ENCODE peak calls at places on chromosomes 4 and X, in nine cellular contexts. E, Z, B, D, O, V, K, C and I are unnamed samples.

GRCh38 chr4:338759-339097 is 1.1 kb downstream of the ZNF141 start:
- DNase-seq in E (no peak), Z (no peak), B (peak), D (no peak), O (no peak), V (no peak), K (no peak), C (no peak), I (no peak)

GRCh38 chr4:153564630-153565525 is 98.7 kb downstream of the TMEM131L start:
- DNase-seq in E (peak), Z (no peak), B (peak), D (no peak), O (peak), V (no peak), K (peak), C (peak), I (no peak)

GRCh38 chr4:123449362-123449761 is 52.8 kb downstream of the SPRY1 start:
- DNase-seq in E (no peak), Z (no peak), B (no peak), D (no peak), O (no peak), V (no peak), K (no peak), C (no peak), I (no peak)

GRCh38 chrX:11193035-11193469 is 81.9 kb downstream of the HCCS start:
- DNase-seq in E (peak), Z (no peak), B (no peak), D (no peak), O (no peak), V (no peak), K (no peak), C (no peak), I (no peak)

GRCh38 chr4:140038031-140038533 is 115.9 kb downstream of the MAML3 start:
- DNase-seq in E (peak), Z (no peak), B (peak), D (no peak), O (peak), V (no peak), K (peak), C (no peak), I (no peak)

GRCh38 chr4:3649491-3649890 is 116.7 kb upstream of the ADRA2C start:
- DNase-seq in E (no peak), Z (no peak), B (no peak), D (no peak), O (no peak), V (no peak), K (no peak), C (no peak), I (no peak)

GRCh38 chr4:1821679-1822567 is 28.8 kb downstream of the FGFR3 start:
- DNase-seq in E (no peak), Z (no peak), B (no peak), D (no peak), O (no peak), V (no peak), K (no peak), C (no peak), I (no peak)

GRCh38 chrX:129737921-129738320 is 858 bp upstream of the XPNPEP2 start:
- DNase-seq in E (peak), Z (no peak), B (no peak), D (no peak), O (peak), V (no peak), K (no peak), C (no peak), I (no peak)

GRCh38 chrX:39669668-39670067 is 428.1 kb downstream of the BCOR start:
- DNase-seq in E (no peak), Z (no peak), B (no peak), D (no peak), O (no peak), V (no peak), K (no peak), C (no peak), I (no peak)

GRCh38 chrX:103817502-103817901 is 14.6 kb downstream of the RAB9B start:
- DNase-seq in E (no peak), Z (no peak), B (no peak), D (peak), O (peak), V (no peak), K (peak), C (peak), I (no peak)

GRCh38 chrX:24426340-24426913 is 38.7 kb upstream of the PDK3 start:
- DNase-seq in E (no peak), Z (no peak), B (no peak), D (no peak), O (no peak), V (no peak), K (peak), C (no peak), I (no peak)

GRCh38 chr4:39565925-39566630 is 38.8 kb upstream of the UGDH start:
- DNase-seq in E (peak), Z (no peak), B (no peak), D (no peak), O (peak), V (no peak), K (peak), C (peak), I (no peak)

GRCh38 chr4:89164400-89164799 is 53.1 kb downstream of the TIGD2 start:
- DNase-seq in E (no peak), Z (no peak), B (no peak), D (no peak), O (no peak), V (no peak), K (peak), C (no peak), I (no peak)

GRCh38 chrX:9341305-9342201 is 123.3 kb upstream of the TBL1X start:
- DNase-seq in E (peak), Z (no peak), B (peak), D (peak), O (peak), V (no peak), K (peak), C (peak), I (no peak)

GRCh38 chr4:16120720-16121119 is 36.9 kb upstream of the PROM1 start:
- DNase-seq in E (no peak), Z (no peak), B (no peak), D (no peak), O (no peak), V (no peak), K (no peak), C (no peak), I (no peak)

GRCh38 chrX:87516716-87517115 is 886 bp upstream of the KLHL4 start:
- DNase-seq in E (no peak), Z (no peak), B (no peak), D (no peak), O (no peak), V (no peak), K (peak), C (no peak), I (no peak)

GRCh38 chr4:186144180-186144579 is 39.7 kb downstream of the FAM149A start:
- DNase-seq in E (peak), Z (no peak), B (peak), D (peak), O (no peak), V (no peak), K (peak), C (peak), I (no peak)

GRCh38 chr4:4564522-4564921 is 22.7 kb upstream of the STX18 start:
- DNase-seq in E (peak), Z (no peak), B (no peak), D (no peak), O (no peak), V (no peak), K (no peak), C (no peak), I (no peak)

GRCh38 chr4:118280501-118281218 is 72.1 kb downstream of the PRSS12 start:
- DNase-seq in E (peak), Z (no peak), B (peak), D (peak), O (peak), V (no peak), K (peak), C (peak), I (no peak)

GRCh38 chr4:84565951-84566350 is 17.0 kb upstream of the CDS1 start:
- DNase-seq in E (no peak), Z (no peak), B (no peak), D (no peak), O (no peak), V (no peak), K (no peak), C (no peak), I (no peak)

GRCh38 chrX:153861733-153862300 is 24.2 kb downstream of the L1CAM start:
- DNase-seq in E (no peak), Z (no peak), B (no peak), D (no peak), O (no peak), V (no peak), K (no peak), C (no peak), I (no peak)

GRCh38 chr4:121177238-121178137 is 13.4 kb upstream of the TNIP3 start:
- DNase-seq in E (no peak), Z (no peak), B (no peak), D (no peak), O (no peak), V (no peak), K (no peak), C (no peak), I (no peak)

GRCh38 chr4:8391972-8392371 is 48.6 kb downstream of the ACOX3 start:
- DNase-seq in E (peak), Z (no peak), B (peak), D (no peak), O (peak), V (no peak), K (no peak), C (no peak), I (no peak)

GRCh38 chr4:164571593-164572385 is 182.1 kb upstream of the SMIM31 start:
- DNase-seq in E (no peak), Z (no peak), B (no peak), D (no peak), O (no peak), V (no peak), K (no peak), C (no peak), I (no peak)

GRCh38 chrX:41447897-41448296 is 754 bp downstream of the NYX start:
- DNase-seq in E (no peak), Z (no peak), B (no peak), D (no peak), O (no peak), V (no peak), K (no peak), C (no peak), I (no peak)

GRCh38 chr4:30073001-30073710 is 647.0 kb upstream of the PCDH7 start:
- DNase-seq in E (no peak), Z (no peak), B (no peak), D (no peak), O (no peak), V (no peak), K (no peak), C (no peak), I (no peak)

GRCh38 chr4:166459616-166460015 is 586.6 kb downstream of the TLL1 start:
- DNase-seq in E (no peak), Z (no peak), B (no peak), D (no peak), O (no peak), V (no peak), K (no peak), C (no peak), I (no peak)

GRCh38 chr4:25051534-25051933 is 20.8 kb upstream of the LGI2 start:
- DNase-seq in E (no peak), Z (no peak), B (no peak), D (no peak), O (no peak), V (no peak), K (no peak), C (no peak), I (no peak)

GRCh38 chr4:37008199-37008598 is 236.3 kb upstream of the NWD2 start:
- DNase-seq in E (no peak), Z (no peak), B (peak), D (no peak), O (no peak), V (no peak), K (peak), C (peak), I (no peak)

GRCh38 chrX:129726307-129727111 is 12.3 kb upstream of the XPNPEP2 start:
- DNase-seq in E (peak), Z (peak), B (peak), D (peak), O (peak), V (no peak), K (peak), C (peak), I (no peak)

GRCh38 chrX:69948398-69948797 is 101.3 kb downstream of the AWAT2 start:
- DNase-seq in E (no peak), Z (no peak), B (no peak), D (no peak), O (no peak), V (no peak), K (no peak), C (no peak), I (no peak)

GRCh38 chrX:101385795-101386541 is at the start of gene BTK:
- DNase-seq in E (no peak), Z (no peak), B (no peak), D (no peak), O (no peak), V (no peak), K (no peak), C (no peak), I (no peak)

GRCh38 chrX:155857561-155857960 is 23.6 kb upstream of the VAMP7 start:
- DNase-seq in E (no peak), Z (no peak), B (no peak), D (no peak), O (no peak), V (no peak), K (peak), C (no peak), I (no peak)

GRCh38 chr4:185573651-185574199 is 38.4 kb upstream of the PDLIM3 start:
- DNase-seq in E (peak), Z (no peak), B (peak), D (peak), O (peak), V (no peak), K (peak), C (peak), I (no peak)

GRCh38 chr4:139015948-139016451 is 419 bp downstream of the NOCT start:
- DNase-seq in E (peak), Z (no peak), B (peak), D (no peak), O (peak), V (no peak), K (peak), C (peak), I (no peak)

GRCh38 chr4:59945277-59945676 is 1254.8 kb upstream of the ADGRL3 start:
- DNase-seq in E (no peak), Z (no peak), B (no peak), D (no peak), O (no peak), V (no peak), K (no peak), C (no peak), I (no peak)

GRCh38 chrX:131747173-131747572 is 203.3 kb downstream of the OR13H1 start:
- DNase-seq in E (no peak), Z (no peak), B (peak), D (no peak), O (no peak), V (no peak), K (peak), C (no peak), I (no peak)

GRCh38 chrX:131741103-131741581 is 197.3 kb downstream of the OR13H1 start:
- DNase-seq in E (no peak), Z (no peak), B (peak), D (no peak), O (no peak), V (no peak), K (peak), C (no peak), I (no peak)

GRCh38 chrX:131745942-131746489 is 202.1 kb downstream of the OR13H1 start:
- DNase-seq in E (no peak), Z (no peak), B (no peak), D (no peak), O (no peak), V (no peak), K (no peak), C (no peak), I (no peak)

DNA sequence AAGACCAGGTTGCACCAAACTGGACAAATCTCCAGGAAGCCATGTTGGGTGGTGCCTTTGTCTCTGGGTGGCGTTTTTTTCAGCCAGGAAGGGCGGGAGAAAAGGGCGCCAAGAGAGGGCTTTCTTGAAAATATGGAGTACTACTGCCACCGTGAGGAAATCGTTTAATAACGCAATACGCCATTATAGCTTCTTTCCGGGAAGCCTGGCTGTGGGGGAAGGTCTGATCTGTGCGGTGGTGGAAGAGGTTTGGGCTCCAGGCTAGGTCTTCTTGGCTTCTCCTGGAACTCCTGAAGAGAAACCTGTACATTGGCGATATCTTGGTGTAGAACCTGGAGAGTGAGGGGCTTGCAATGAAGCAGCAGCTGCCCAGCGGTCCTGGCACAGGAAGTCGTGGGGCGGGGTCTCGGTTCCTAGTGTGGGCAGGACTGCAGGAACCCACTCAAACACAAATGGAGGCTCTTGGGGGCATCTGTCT is 202.7 kb downstream of the OR13H1 start:
- DNase-seq in E (no peak), Z (no peak), B (peak), D (no peak), O (no peak), V (no peak), K (peak), C (no peak), I (no peak)
- TF ChIP-seq CTCF in E (no peak), Z (no peak), B (no peak), D (no peak), O (peak), V (no peak), K (peak), C (no peak), I (no peak)

DNA sequence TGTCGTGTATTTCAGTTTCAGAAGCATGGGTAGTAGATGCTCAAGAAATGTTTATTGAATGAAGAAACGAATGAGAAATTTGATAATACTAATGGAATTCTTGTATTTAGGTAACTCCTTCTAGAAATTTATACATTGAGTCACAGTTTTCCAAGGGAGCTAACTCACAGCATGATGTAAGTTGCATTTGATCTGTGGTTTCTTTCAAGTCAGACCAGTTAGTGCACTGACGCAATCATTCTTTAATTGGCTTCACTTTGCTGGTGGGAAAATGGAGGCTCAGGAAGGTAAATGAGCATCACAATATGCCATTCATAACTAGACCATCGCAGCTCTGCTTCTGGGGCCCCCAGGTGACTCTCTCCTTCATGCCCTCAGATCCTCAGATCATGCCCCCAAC is 17.3 kb upstream of the CWH43 start:
- DNase-seq in E (peak), Z (no peak), B (no peak), D (no peak), O (peak), V (no peak), K (no peak), C (no peak), I (no peak)
- TF ChIP-seq CTCF in E (no peak), Z (no peak), B (no peak), D (no peak), O (no peak), V (no peak), K (no peak), C (no peak), I (no peak)

DNA sequence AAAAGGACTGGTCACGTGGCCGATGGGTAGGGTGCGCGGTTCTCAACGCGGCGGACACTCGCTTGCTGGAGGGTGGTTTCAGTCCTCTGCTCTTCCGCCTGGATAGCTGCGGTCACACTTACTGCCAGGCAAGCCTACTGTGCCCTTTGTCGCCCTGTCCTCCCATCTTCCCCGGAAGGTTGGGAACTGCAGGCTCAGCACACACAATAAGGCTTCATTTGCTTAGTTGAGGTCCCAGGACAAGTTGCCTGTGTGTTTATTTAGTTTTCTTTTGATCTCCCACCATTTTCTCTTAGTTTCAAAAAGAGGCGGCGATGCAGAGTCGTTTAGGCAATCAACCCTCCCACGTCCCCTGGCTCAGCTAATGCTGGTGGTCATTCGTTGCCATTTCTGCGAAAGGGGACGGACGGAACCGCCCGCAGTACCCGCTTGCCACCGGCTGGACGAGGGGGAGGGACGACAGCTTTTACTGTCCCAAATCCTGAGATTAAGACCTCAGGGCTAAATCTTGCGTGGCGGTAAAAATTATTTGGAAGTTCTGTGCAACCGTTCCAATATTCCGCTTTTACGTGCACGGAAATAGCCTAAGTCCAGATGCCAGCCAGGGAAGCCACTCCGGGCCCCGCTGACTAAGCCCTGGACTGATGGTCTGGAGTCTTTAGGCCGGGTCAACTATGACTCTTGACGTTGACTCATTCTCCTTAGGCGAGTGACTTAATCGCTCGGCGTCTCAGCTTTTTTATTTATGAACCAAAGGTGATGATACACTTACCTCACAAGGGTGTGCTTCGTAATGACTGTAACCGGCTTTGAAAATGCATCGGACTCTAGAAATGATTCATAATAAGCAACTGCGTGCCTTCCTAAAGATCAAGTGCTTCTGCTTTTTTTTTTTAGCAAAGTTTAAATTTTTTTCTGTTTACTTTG is 671 bp upstream of the EIF4E start:
- DNase-seq in E (peak), Z (peak), B (peak), D (peak), O (peak), V (no peak), K (peak), C (peak), I (no peak)
- TF ChIP-seq CTCF in E (peak), Z (no peak), B (no peak), D (no peak), O (peak), V (no peak), K (no peak), C (no peak), I (no peak)

DNA sequence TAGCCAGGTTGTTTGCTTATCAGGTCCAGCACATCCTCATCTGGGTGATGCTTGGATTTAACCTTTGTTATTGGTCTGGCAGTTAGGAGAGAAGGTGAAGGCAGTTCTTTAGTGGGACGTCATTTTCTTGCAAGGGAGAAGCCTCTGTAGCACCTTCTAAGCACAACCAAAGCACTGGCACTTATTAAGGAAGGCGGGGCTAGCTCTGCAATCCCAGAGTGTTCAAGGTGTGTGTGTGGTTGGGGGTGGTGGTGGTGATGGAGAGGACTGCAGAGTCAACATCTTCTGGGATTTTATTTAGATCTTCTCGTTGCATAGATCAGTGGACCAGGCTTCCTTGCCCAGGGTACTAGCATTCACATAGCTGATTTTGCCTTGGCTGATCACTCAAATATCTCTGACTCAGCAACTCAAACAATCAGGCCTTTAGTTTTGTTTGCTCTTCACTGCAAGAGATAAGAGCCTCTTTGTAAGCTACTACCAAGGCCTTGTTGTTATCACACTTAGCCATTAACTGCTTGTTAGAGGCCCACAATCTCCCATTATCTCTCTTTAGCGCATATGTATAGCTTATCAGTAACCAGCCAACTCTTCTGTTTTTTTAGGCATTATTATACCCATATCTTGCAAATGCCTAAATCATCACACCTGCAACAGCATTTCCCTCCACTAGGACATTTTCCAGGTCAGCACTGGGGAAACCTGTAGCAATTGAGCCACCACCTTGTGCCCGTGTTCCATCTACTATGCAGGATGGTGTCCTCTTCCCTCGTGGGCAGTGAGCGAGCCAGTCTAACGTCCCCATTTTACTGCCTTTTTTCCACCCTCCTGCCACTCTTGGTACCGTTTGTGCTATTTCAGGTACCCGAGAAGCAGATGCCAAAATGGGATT is 36.5 kb upstream of the LINC00632 start:
- DNase-seq in E (no peak), Z (no peak), B (no peak), D (no peak), O (no peak), V (no peak), K (peak), C (peak), I (no peak)
- TF ChIP-seq CTCF in E (no peak), Z (peak), B (no peak), D (no peak), O (no peak), V (no peak), K (no peak), C (no peak), I (no peak)